ENCODE peak calls at places on chromosomes 4 and X, in ten cellular contexts. P is astrocyte of the spinal cord, W is cardiac fibroblast, J is astrocyte of the cerebellum, Y is pancreas, O is fibroblast of lung, B is PC-3, X is spleen, V is IMR-90, I is GM12864. R is an unnamed sample.

GRCh38 chrX:100663651-100664050 is 19.7 kb downstream of the SRPX2 start:
- DNase-seq in P (no peak), W (no peak), J (no peak), Y (no peak), O (no peak), B (no peak), X (no peak), V (no peak), I (no peak), R (no peak)

GRCh38 chr4:169225058-169225751 is 45.6 kb downstream of the SH3RF1 start:
- DNase-seq in P (peak), W (peak), J (peak), Y (no peak), O (peak), B (peak), X (no peak), V (peak), I (peak), R (no peak)

GRCh38 chr4:835148-836002 is 9.4 kb upstream of the CPLX1 start:
- DNase-seq in P (no peak), W (no peak), J (no peak), Y (peak), O (no peak), B (no peak), X (peak), V (no peak), I (no peak), R (no peak)

GRCh38 chrX:132612990-132613564 is 124.2 kb upstream of the MBNL3 start:
- DNase-seq in P (peak), W (peak), J (peak), Y (peak), O (peak), B (peak), X (peak), V (peak), I (no peak), R (peak)

GRCh38 chrX:24025741-24026402 is 1.1 kb downstream of the KLHL15 start:
- DNase-seq in P (peak), W (peak), J (peak), Y (no peak), O (peak), B (peak), X (no peak), V (peak), I (no peak), R (no peak)

GRCh38 chr4:153433753-153434105 is 32.4 kb upstream of the TMEM131L start:
- DNase-seq in P (no peak), W (no peak), J (no peak), Y (no peak), O (no peak), B (no peak), X (no peak), V (no peak), I (no peak), R (no peak)

GRCh38 chrX:78111140-78111931 is 7.3 kb downstream of the PGK1 start:
- DNase-seq in P (no peak), W (no peak), J (no peak), Y (peak), O (no peak), B (no peak), X (no peak), V (no peak), I (no peak), R (no peak)

GRCh38 chr4:88189881-88190585 is 31.6 kb upstream of the ABCG2 start:
- DNase-seq in P (no peak), W (no peak), J (no peak), Y (no peak), O (no peak), B (no peak), X (no peak), V (no peak), I (no peak), R (no peak)

GRCh38 chrX:136156560-136157117 is 9.3 kb downstream of the FHL1 start:
- DNase-seq in P (no peak), W (no peak), J (no peak), Y (no peak), O (no peak), B (no peak), X (no peak), V (no peak), I (no peak), R (no peak)

GRCh38 chrX:8323356-8323755 is 141.3 kb upstream of the VCX3B start:
- DNase-seq in P (no peak), W (no peak), J (no peak), Y (no peak), O (no peak), B (peak), X (no peak), V (no peak), I (no peak), R (no peak)

GRCh38 chr4:20682853-20683252 is 17.4 kb upstream of the PACRGL start:
- DNase-seq in P (no peak), W (no peak), J (no peak), Y (no peak), O (no peak), B (no peak), X (no peak), V (no peak), I (no peak), R (no peak)

GRCh38 chr4:165813606-165814005 is 59.4 kb upstream of the TLL1 start:
- DNase-seq in P (peak), W (no peak), J (no peak), Y (no peak), O (peak), B (no peak), X (no peak), V (no peak), I (no peak), R (no peak)

GRCh38 chr4:6526171-6526570 is 48.8 kb upstream of the MAN2B2 start:
- DNase-seq in P (no peak), W (no peak), J (no peak), Y (no peak), O (no peak), B (no peak), X (no peak), V (no peak), I (no peak), R (no peak)

GRCh38 chr4:104330125-104330524 is 164.6 kb downstream of the CXXC4 start:
- DNase-seq in P (no peak), W (no peak), J (no peak), Y (no peak), O (no peak), B (no peak), X (no peak), V (no peak), I (no peak), R (no peak)

GRCh38 chrX:53256446-53257041 is 24.8 kb downstream of the IQSEC2 start:
- DNase-seq in P (no peak), W (no peak), J (no peak), Y (no peak), O (no peak), B (no peak), X (peak), V (no peak), I (no peak), R (no peak)

GRCh38 chr4:93960450-93960849 is 131.9 kb downstream of the ATOH1 start:
- DNase-seq in P (no peak), W (no peak), J (no peak), Y (no peak), O (no peak), B (no peak), X (no peak), V (no peak), I (no peak), R (no peak)

GRCh38 chr4:185874516-185875230 is 62.7 kb upstream of the SORBS2 start:
- DNase-seq in P (peak), W (peak), J (no peak), Y (no peak), O (peak), B (peak), X (no peak), V (peak), I (no peak), R (no peak)

GRCh38 chr4:147582386-147583077 is 34.7 kb upstream of the TMEM184C start:
- DNase-seq in P (no peak), W (peak), J (no peak), Y (no peak), O (peak), B (peak), X (no peak), V (peak), I (no peak), R (no peak)

GRCh38 chr4:38884254-38884653 is 16.6 kb downstream of the FAM114A1 start:
- DNase-seq in P (no peak), W (no peak), J (no peak), Y (no peak), O (no peak), B (no peak), X (no peak), V (no peak), I (no peak), R (no peak)

GRCh38 chr4:15706646-15707362 is 3.9 kb downstream of the BST1 start:
- DNase-seq in P (no peak), W (peak), J (no peak), Y (no peak), O (no peak), B (no peak), X (no peak), V (peak), I (no peak), R (no peak)

GRCh38 chr4:2283199-2283711 is 21.3 kb upstream of the MXD4 start:
- DNase-seq in P (no peak), W (no peak), J (no peak), Y (no peak), O (no peak), B (no peak), X (peak), V (no peak), I (no peak), R (no peak)

GRCh38 chr4:2284161-2284933 is 22.4 kb upstream of the MXD4 start:
- DNase-seq in P (no peak), W (no peak), J (no peak), Y (no peak), O (no peak), B (no peak), X (peak), V (no peak), I (no peak), R (no peak)

GRCh38 chr4:2280531-2281300 is 18.8 kb upstream of the MXD4 start:
- DNase-seq in P (no peak), W (no peak), J (no peak), Y (peak), O (no peak), B (no peak), X (peak), V (no peak), I (no peak), R (no peak)

GRCh38 chr4:2284934-2285664 is 23.2 kb upstream of the MXD4 start:
- DNase-seq in P (peak), W (peak), J (peak), Y (no peak), O (peak), B (peak), X (no peak), V (peak), I (no peak), R (no peak)

DNA sequence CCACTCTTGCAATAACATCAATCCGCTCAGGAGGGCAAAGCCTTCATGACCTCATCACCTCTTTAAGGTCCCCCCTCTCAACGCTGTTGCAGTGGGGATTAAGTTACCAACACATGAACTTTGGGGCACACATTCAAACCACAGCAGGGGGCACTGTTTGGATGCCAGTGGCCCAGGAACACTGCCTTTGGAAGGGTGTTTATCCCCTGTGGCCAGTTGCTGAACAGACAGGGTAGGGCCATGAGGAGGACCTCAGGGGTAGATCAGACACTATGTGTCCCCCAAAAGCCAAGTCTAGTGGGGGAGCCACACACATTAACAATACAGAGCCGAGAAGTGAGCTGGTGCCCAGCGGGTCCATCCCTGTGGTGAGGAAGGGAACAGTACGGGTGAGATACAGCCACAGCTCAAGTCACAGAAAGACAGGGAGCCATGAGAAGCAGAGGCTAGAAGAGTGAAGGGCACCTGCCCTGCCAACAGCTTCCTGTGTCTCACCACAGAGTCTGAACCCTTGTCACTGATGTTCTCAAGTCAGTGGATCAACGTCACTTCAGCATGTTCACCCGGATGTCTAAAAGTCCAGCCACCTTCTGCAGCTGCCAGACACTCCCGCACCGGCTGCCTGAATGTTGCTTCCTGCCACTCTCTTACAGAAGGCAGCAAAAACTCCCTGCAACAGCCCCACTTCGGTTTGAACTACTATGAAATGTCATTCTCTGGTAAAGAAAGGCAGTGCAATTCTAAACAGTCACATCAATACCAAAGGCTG is 19.9 kb upstream of the MXD4 start:
- DNase-seq in P (no peak), W (no peak), J (no peak), Y (no peak), O (no peak), B (no peak), X (peak), V (no peak), I (peak), R (peak)
- TF ChIP-seq CTCF in P (peak), W (peak), J (no peak), Y (no peak), O (no peak), B (no peak), X (peak), V (peak), I (peak), R (no peak)

GRCh38 chr4:130183796-130184195 is 1087.8 kb downstream of the C4orf33 start:
- DNase-seq in P (no peak), W (no peak), J (no peak), Y (no peak), O (no peak), B (no peak), X (no peak), V (no peak), I (no peak), R (no peak)

GRCh38 chr4:130185123-130185522 is 1089.2 kb downstream of the C4orf33 start:
- DNase-seq in P (no peak), W (no peak), J (no peak), Y (no peak), O (no peak), B (no peak), X (no peak), V (no peak), I (no peak), R (no peak)

GRCh38 chr4:130178106-130178505 is 1082.2 kb downstream of the C4orf33 start:
- DNase-seq in P (no peak), W (no peak), J (no peak), Y (no peak), O (no peak), B (no peak), X (no peak), V (no peak), I (no peak), R (no peak)

GRCh38 chr4:130187587-130187986 is 1091.6 kb downstream of the C4orf33 start:
- DNase-seq in P (no peak), W (no peak), J (no peak), Y (no peak), O (no peak), B (no peak), X (no peak), V (no peak), I (no peak), R (no peak)

GRCh38 chr4:130183096-130183495 is 1087.1 kb downstream of the C4orf33 start:
- DNase-seq in P (no peak), W (no peak), J (no peak), Y (no peak), O (peak), B (peak), X (no peak), V (no peak), I (no peak), R (no peak)
- TF ChIP-seq CTCF in P (no peak), W (no peak), J (no peak), Y (no peak), O (no peak), B (no peak), X (no peak), V (no peak), I (no peak), R (no peak)

GRCh38 chrX:109049416-109049815 is 313.1 kb upstream of the IRS4 start:
- DNase-seq in P (no peak), W (no peak), J (no peak), Y (no peak), O (no peak), B (no peak), X (no peak), V (no peak), I (no peak), R (no peak)

GRCh38 chrX:109049903-109050302 is 313.5 kb upstream of the IRS4 start:
- DNase-seq in P (no peak), W (no peak), J (no peak), Y (no peak), O (no peak), B (no peak), X (no peak), V (no peak), I (no peak), R (no peak)
- TF ChIP-seq CTCF in P (peak), W (peak), J (no peak), Y (no peak), O (no peak), B (no peak), X (no peak), V (no peak), I (peak), R (no peak)

DNA sequence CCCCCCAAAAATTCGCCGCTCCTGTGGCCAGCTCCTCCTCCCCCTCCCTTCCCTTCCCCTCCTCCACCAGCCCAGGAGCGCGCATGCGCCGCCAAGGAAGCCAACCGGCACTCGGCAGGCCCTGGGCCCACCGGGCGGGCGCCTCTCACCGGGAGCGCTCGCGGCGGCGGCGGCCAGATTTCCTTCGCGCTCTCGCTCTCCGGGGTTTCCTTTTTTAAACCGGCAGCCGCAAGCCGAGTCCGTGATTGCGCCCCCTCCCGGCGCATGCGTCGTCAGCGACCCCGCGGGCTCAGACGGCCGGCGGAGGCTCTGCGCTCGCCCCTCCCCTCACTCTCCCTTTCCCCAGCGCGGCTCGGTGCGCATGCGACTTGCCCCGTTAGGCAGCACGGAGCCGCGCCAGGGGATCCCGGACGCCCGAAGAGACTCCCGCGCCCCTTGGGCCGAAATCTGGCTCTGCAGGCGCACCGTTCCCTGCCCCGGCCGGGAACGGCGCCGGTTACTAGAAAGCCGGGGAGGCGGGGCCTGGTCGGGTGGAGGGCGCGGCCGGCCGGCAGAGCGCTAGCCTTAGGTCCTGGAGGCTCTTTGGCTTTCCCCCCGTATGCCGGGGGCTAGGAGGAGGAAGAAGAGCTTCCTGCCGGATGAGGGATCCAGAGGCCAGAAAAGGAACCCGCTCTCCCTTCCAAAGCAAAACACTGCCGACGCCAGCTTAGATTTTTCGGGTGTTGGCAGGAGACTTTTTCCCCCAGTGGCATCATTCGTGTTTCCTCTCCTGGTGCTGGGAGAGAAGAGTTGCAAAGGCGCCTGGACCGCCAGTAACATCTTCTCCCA is at the start of gene CLOCK:
- DNase-seq in P (peak), W (peak), J (peak), Y (peak), O (peak), B (peak), X (peak), V (peak), I (peak), R (peak)
- TF ChIP-seq CTCF in P (peak), W (peak), J (peak), Y (peak), O (peak), B (peak), X (peak), V (peak), I (peak), R (no peak)

GRCh38 chr4:24793219-24794005 is 2.0 kb upstream of the SOD3 start:
- DNase-seq in P (no peak), W (no peak), J (no peak), Y (no peak), O (peak), B (peak), X (no peak), V (peak), I (no peak), R (no peak)
- TF ChIP-seq CTCF in P (peak), W (peak), J (peak), Y (no peak), O (no peak), B (peak), X (no peak), V (peak), I (no peak), R (no peak)

GRCh38 chrX:152601848-152602616 is 35.7 kb upstream of the GABRQ start:
- DNase-seq in P (peak), W (no peak), J (no peak), Y (no peak), O (peak), B (peak), X (no peak), V (no peak), I (no peak), R (no peak)
- TF ChIP-seq CTCF in P (no peak), W (no peak), J (no peak), Y (no peak), O (no peak), B (peak), X (no peak), V (no peak), I (peak), R (no peak)

R was measured in activated B cell treated with CpG ODN at 0.5 μM for 24 hours.